ENCODE peak calls at places on chromosomes 7 and 10, in eight cellular contexts. W is IMR-90, N is HCT116, V is NB4, I is vagina, R is endothelial cell of umbilical vein, L is ovary, P is transverse colon. J is an unnamed sample.

GRCh38 chr7:41006591-41006990 is 696.3 kb downstream of the INHBA start:
- DNase-seq in W (peak; percentile 44), L (no peak), P (no peak), I (no peak), R (no peak), N (peak; percentile 48), V (no peak), J (no peak)

GRCh38 chr7:129864042-129864441 is 88.7 kb downstream of the UBE2H start:
- DNase-seq in P (no peak), W (no peak), N (no peak), R (peak; percentile 39), V (no peak), I (no peak), L (no peak), J (no peak)

GRCh38 chr10:84523509-84523908 is 195.1 kb downstream of the CCSER2 start:
- DNase-seq in I (no peak), V (no peak), R (peak; percentile 53), P (no peak), W (no peak), L (no peak), N (no peak), J (no peak)

GRCh38 chr7:140055833-140056232 is 6.9 kb downstream of the PARP12 start:
- DNase-seq in I (no peak), V (no peak), N (no peak), P (no peak), R (no peak), W (no peak), L (no peak), J (no peak)

GRCh38 chr7:130493275-130493868 is 1.5 kb downstream of the MEST start:
- DNase-seq in L (peak; percentile 22), I (no peak), P (no peak), V (no peak), N (no peak), W (peak; percentile 43), R (peak; percentile 24), J (no peak)

GRCh38 chr7:229184-229964 is 37.0 kb downstream of the FAM20C start:
- DNase-seq in W (peak; percentile 97), N (no peak), P (peak; percentile 67), L (peak; percentile 88), R (no peak), V (no peak), I (no peak), J (no peak)

GRCh38 chr7:155558351-155558750 is 12.0 kb upstream of the CNPY1 start:
- DNase-seq in P (no peak), N (no peak), L (no peak), R (no peak), V (no peak), I (no peak), W (no peak), J (no peak)

GRCh38 chr10:32471232-32471631 is 25.3 kb downstream of the CCDC7 start:
- DNase-seq in N (no peak), V (no peak), I (no peak), R (no peak), L (no peak), P (no peak), W (no peak), J (no peak)

GRCh38 chr10:69446650-69447151 is 4.6 kb upstream of the TSPAN15 start:
- DNase-seq in R (peak; percentile 96), P (no peak), I (no peak), N (peak; percentile 63), L (no peak), V (peak; percentile 32), W (peak; percentile 74), J (no peak)

GRCh38 chr10:105189464-105189800 is 548.3 kb downstream of the SORCS3 start:
- DNase-seq in R (no peak), L (no peak), P (no peak), N (no peak), V (no peak), W (no peak), I (no peak), J (no peak)

GRCh38 chr7:2930310-2931033 is 86.4 kb upstream of the GNA12 start:
- DNase-seq in I (no peak), P (no peak), L (no peak), V (no peak), N (no peak), W (no peak), R (no peak), J (no peak)
- TF ChIP-seq POLR2A in I (no peak), P (no peak), L (no peak), V (no peak), N (no peak), W (no peak), R (no peak), J (no peak)

DNA sequence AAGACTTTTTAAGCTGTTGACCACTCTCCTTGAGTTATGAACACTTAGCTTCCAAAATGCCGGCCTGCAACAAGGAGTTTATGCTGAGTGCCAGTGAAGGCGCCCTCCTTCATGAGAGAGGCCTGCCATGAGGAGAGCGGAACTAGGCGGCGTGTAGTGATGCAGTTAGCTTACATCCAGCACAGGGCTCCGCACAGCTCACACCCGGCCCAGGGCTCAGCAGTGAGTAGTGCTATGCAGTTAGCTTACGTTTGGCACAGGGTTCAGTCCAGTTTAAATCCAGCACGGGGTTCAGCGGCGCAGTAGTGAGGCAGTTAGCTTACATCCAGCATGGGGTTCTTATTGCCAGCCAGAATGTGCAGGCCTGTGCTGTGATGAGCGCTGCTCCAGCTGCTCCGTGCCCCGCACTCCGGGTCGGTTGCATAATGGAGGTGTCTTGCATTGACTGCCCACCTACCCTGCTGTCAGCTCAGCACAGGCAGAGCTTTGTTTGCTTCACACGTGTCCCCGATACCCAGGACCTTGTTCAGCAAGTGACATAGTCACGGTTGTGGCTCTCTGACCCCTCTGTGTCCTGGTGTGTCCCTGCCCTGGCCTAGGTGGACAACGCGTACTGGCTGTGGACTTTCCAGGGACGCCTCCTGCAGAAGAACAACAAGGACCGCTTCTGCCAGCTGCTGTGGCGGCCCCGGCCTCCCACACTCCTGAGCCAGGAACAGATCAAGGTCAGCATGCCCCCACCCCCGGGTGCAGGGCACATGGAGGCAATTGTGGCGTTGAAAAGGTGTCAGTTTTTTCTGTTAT is 21.9 kb downstream of the EIF3B start:
- DNase-seq in P (no peak), W (no peak), N (no peak), L (no peak), R (no peak), I (no peak), V (no peak), J (no peak)
- TF ChIP-seq POLR2A in P (no peak), W (no peak), N (no peak), L (no peak), R (no peak), I (no peak), V (no peak), J (no peak)

GRCh38 chr7:150375662-150376521 is 3.2 kb upstream of the ZNF775 start:
- DNase-seq in I (no peak), P (peak; percentile 46), W (no peak), R (no peak), L (no peak), V (peak; percentile 5), N (no peak), J (no peak)
- TF ChIP-seq POLR2A in I (no peak), P (no peak), W (no peak), R (no peak), L (no peak), V (no peak), N (no peak), J (no peak)

GRCh38 chr7:43616977-43617376 is 34.1 kb downstream of the STK17A start:
- DNase-seq in L (no peak), R (no peak), W (no peak), I (no peak), V (no peak), P (no peak), N (no peak), J (no peak)
- TF ChIP-seq POLR2A in L (no peak), R (no peak), W (no peak), I (no peak), V (no peak), P (no peak), N (no peak), J (no peak)

GRCh38 chr7:29807179-29807841 is 1.0 kb downstream of the WIPF3 start:
- DNase-seq in V (no peak), L (peak; percentile 69), N (peak; percentile 34), R (no peak), I (no peak), P (peak; percentile 58), W (no peak), J (no peak)
- TF ChIP-seq POLR2A in V (no peak), L (no peak), N (no peak), R (no peak), I (no peak), P (no peak), W (no peak), J (no peak)

DNA sequence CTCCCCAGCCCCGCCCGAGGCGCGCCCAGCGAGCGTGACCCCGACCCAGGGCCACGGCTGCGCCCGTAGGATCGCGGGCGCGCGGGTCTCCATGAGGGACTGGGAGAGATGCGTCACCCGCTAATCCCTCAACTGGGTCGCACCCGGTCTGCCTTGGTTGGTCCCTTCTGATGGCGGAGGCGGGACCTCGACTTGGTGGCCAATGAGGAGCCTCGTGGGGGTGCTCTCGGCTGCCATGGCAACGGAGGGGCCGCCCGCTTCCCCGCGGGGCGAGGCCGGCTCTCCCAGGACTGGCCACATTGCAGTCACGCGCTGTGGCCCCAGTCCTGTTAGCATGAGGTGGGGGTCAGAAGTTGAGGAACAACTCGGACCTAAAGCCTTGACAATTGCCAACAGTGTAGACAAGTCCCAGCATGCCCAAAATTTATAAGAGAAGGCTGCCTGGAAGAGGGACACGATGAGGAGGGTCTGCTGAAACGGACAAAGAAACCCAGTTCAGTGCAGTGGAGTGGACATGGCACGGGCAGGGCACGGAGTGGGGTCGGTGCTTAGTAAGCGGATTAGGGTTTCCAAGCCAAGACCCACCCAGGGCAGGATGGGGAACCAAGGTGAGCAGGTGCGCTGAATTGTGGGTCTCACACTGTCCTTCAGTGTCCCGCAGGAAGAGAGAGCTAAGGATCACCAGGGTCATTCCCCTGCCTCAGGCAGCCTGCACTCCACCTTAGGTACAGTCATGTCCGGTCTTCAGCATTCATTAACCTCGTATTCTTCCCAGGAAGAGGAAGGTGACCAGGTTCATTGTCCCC is 24.4 kb downstream of the DDIT4 start:
- DNase-seq in L (peak; percentile 98), R (peak; percentile 97), I (no peak), W (peak; percentile 97), V (peak; percentile 97), P (peak; percentile 98), N (peak; percentile 94), J (peak; percentile 99)
- TF ChIP-seq POLR2A in L (peak; percentile 89), R (no peak), I (peak; percentile 94), W (peak; percentile 75), V (peak; percentile 58), P (peak; percentile 83), N (no peak), J (peak; percentile 80)

J was measured in erythroblast.